ENCODE peak calls at places on chromosome 21, in nine cellular contexts. One of them, this sample, is unnamed.

GRCh38 chr21:22585558-22585957 is 1587.3 kb downstream of the NCAM2 start:
- DNase-seq in K562: no peak
- DNase-seq in foreskin fibroblast: no peak
- DNase-seq in AG09319: no peak
- DNase-seq in thoracic aorta: no peak
- DNase-seq in neural crest cell: no peak
- DNase-seq in cardiac fibroblast: no peak
- DNase-seq in GM06990: no peak
- DNase-seq in progenitor cell of endocrine pancreas: no peak
- DNase-seq in this sample: no peak

GRCh38 chr21:28160378-28160777 is 832.3 kb downstream of the LTN1 start:
- DNase-seq in foreskin fibroblast: no peak
- DNase-seq in AG09319: peak; percentile 59
- DNase-seq in thoracic aorta: no peak
- DNase-seq in K562: no peak
- DNase-seq in neural crest cell: no peak
- DNase-seq in GM06990: no peak
- DNase-seq in cardiac fibroblast: peak; percentile 28
- DNase-seq in progenitor cell of endocrine pancreas: no peak
- DNase-seq in this sample: no peak

GRCh38 chr21:32771134-32771523 is 426 bp downstream of the PAXBP1 start:
- DNase-seq in K562: peak; percentile 84
- DNase-seq in thoracic aorta: no peak
- DNase-seq in cardiac fibroblast: peak; percentile 64
- DNase-seq in progenitor cell of endocrine pancreas: peak; percentile 38
- DNase-seq in foreskin fibroblast: peak; percentile 77
- DNase-seq in GM06990: no peak
- DNase-seq in neural crest cell: no peak
- DNase-seq in AG09319: no peak
- DNase-seq in this sample: no peak

GRCh38 chr21:20968391-20968790 is 29.8 kb upstream of the NCAM2 start:
- DNase-seq in thoracic aorta: no peak
- DNase-seq in foreskin fibroblast: no peak
- DNase-seq in progenitor cell of endocrine pancreas: no peak
- DNase-seq in GM06990: no peak
- DNase-seq in AG09319: no peak
- DNase-seq in cardiac fibroblast: no peak
- DNase-seq in neural crest cell: no peak
- DNase-seq in K562: no peak
- DNase-seq in this sample: no peak

GRCh38 chr21:44423941-44424607 is 31.2 kb upstream of the LRRC3 start:
- DNase-seq in thoracic aorta: no peak
- DNase-seq in GM06990: no peak
- DNase-seq in AG09319: no peak
- DNase-seq in progenitor cell of endocrine pancreas: no peak
- DNase-seq in foreskin fibroblast: no peak
- DNase-seq in K562: no peak
- DNase-seq in neural crest cell: no peak
- DNase-seq in cardiac fibroblast: no peak
- DNase-seq in this sample: no peak

GRCh38 chr21:35208810-35209517 is 159.9 kb upstream of the RUNX1 start:
- DNase-seq in progenitor cell of endocrine pancreas: no peak
- DNase-seq in K562: no peak
- DNase-seq in thoracic aorta: no peak
- DNase-seq in cardiac fibroblast: peak; percentile 48
- DNase-seq in AG09319: no peak
- DNase-seq in GM06990: no peak
- DNase-seq in neural crest cell: no peak
- DNase-seq in foreskin fibroblast: peak; percentile 48
- DNase-seq in this sample: no peak

GRCh38 chr21:43972850-43973633 is 39.1 kb upstream of the TRAPPC10 start:
- DNase-seq in progenitor cell of endocrine pancreas: no peak
- DNase-seq in AG09319: no peak
- DNase-seq in neural crest cell: no peak
- DNase-seq in K562: peak; percentile 51
- DNase-seq in cardiac fibroblast: no peak
- DNase-seq in GM06990: no peak
- DNase-seq in thoracic aorta: no peak
- DNase-seq in foreskin fibroblast: peak; percentile 27
- DNase-seq in this sample: no peak

GRCh38 chr21:16181024-16181423 is 451.2 kb downstream of the USP25 start:
- DNase-seq in K562: no peak
- DNase-seq in progenitor cell of endocrine pancreas: no peak
- DNase-seq in neural crest cell: no peak
- DNase-seq in thoracic aorta: no peak
- DNase-seq in GM06990: no peak
- DNase-seq in AG09319: no peak
- DNase-seq in cardiac fibroblast: peak; percentile 26
- DNase-seq in foreskin fibroblast: no peak
- DNase-seq in this sample: no peak

GRCh38 chr21:34580181-34580700 is 34.7 kb downstream of the RCAN1 start:
- DNase-seq in progenitor cell of endocrine pancreas: no peak
- DNase-seq in neural crest cell: no peak
- DNase-seq in GM06990: no peak
- DNase-seq in K562: no peak
- DNase-seq in thoracic aorta: no peak
- DNase-seq in AG09319: no peak
- DNase-seq in foreskin fibroblast: peak; percentile 42
- DNase-seq in cardiac fibroblast: no peak
- DNase-seq in this sample: no peak

GRCh38 chr21:25283720-25284119 is 323.6 kb downstream of the MRPL39 start:
- DNase-seq in thoracic aorta: no peak
- DNase-seq in AG09319: peak; percentile 23
- DNase-seq in K562: no peak
- DNase-seq in GM06990: no peak
- DNase-seq in foreskin fibroblast: peak; percentile 52
- DNase-seq in cardiac fibroblast: peak; percentile 71
- DNase-seq in neural crest cell: no peak
- DNase-seq in progenitor cell of endocrine pancreas: no peak
- DNase-seq in this sample: no peak

GRCh38 chr21:45562401-45562800 is 20.2 kb upstream of the SLC19A1 start:
- DNase-seq in GM06990: no peak
- DNase-seq in cardiac fibroblast: no peak
- DNase-seq in foreskin fibroblast: no peak
- DNase-seq in thoracic aorta: no peak
- DNase-seq in progenitor cell of endocrine pancreas: no peak
- DNase-seq in AG09319: no peak
- DNase-seq in neural crest cell: no peak
- DNase-seq in K562: no peak
- DNase-seq in this sample: no peak

GRCh38 chr21:22892757-22893156 is 1894.5 kb downstream of the NCAM2 start:
- DNase-seq in progenitor cell of endocrine pancreas: no peak
- DNase-seq in AG09319: no peak
- DNase-seq in foreskin fibroblast: no peak
- DNase-seq in GM06990: no peak
- DNase-seq in K562: no peak
- DNase-seq in neural crest cell: no peak
- DNase-seq in thoracic aorta: no peak
- DNase-seq in cardiac fibroblast: no peak
- DNase-seq in this sample: no peak

GRCh38 chr21:45592208-45592619 is 50.0 kb upstream of the SLC19A1 start:
- DNase-seq in AG09319: no peak
- DNase-seq in neural crest cell: no peak
- DNase-seq in foreskin fibroblast: no peak
- DNase-seq in GM06990: peak; percentile 65
- DNase-seq in thoracic aorta: no peak
- DNase-seq in progenitor cell of endocrine pancreas: no peak
- DNase-seq in cardiac fibroblast: no peak
- DNase-seq in K562: peak; percentile 43
- DNase-seq in this sample: no peak

GRCh38 chr21:37532868-37533780 is 166.6 kb downstream of the DYRK1A start:
- DNase-seq in progenitor cell of endocrine pancreas: no peak
- DNase-seq in cardiac fibroblast: peak; percentile 10
- DNase-seq in AG09319: no peak
- DNase-seq in K562: peak; percentile 47
- DNase-seq in GM06990: peak; percentile 66
- DNase-seq in thoracic aorta: no peak
- DNase-seq in foreskin fibroblast: no peak
- DNase-seq in neural crest cell: no peak
- DNase-seq in this sample: no peak

GRCh38 chr21:39037807-39038405 is 145.3 kb downstream of the PSMG1 start:
- DNase-seq in progenitor cell of endocrine pancreas: no peak
- DNase-seq in cardiac fibroblast: no peak
- DNase-seq in foreskin fibroblast: no peak
- DNase-seq in K562: peak; percentile 29
- DNase-seq in GM06990: no peak
- DNase-seq in neural crest cell: no peak
- DNase-seq in AG09319: no peak
- DNase-seq in thoracic aorta: no peak
- DNase-seq in this sample: no peak

GRCh38 chr21:43343095-43343991 is 83.6 kb downstream of the SIK1 start:
- DNase-seq in cardiac fibroblast: no peak
- DNase-seq in foreskin fibroblast: no peak
- DNase-seq in AG09319: no peak
- DNase-seq in progenitor cell of endocrine pancreas: peak; percentile 71
- DNase-seq in K562: no peak
- DNase-seq in GM06990: no peak
- DNase-seq in thoracic aorta: no peak
- DNase-seq in neural crest cell: no peak
- DNase-seq in this sample: no peak

GRCh38 chr21:37868896-37869295 is 47.4 kb downstream of the KCNJ6 start:
- DNase-seq in thoracic aorta: no peak
- DNase-seq in neural crest cell: no peak
- DNase-seq in AG09319: no peak
- DNase-seq in cardiac fibroblast: no peak
- DNase-seq in K562: no peak
- DNase-seq in progenitor cell of endocrine pancreas: no peak
- DNase-seq in GM06990: no peak
- DNase-seq in foreskin fibroblast: peak; percentile 86
- DNase-seq in this sample: no peak

GRCh38 chr21:42974832-42975820 is 764 bp downstream of the PKNOX1 start:
- DNase-seq in progenitor cell of endocrine pancreas: peak; percentile 29
- DNase-seq in foreskin fibroblast: peak; percentile 79
- DNase-seq in neural crest cell: peak; percentile 33
- DNase-seq in AG09319: no peak
- DNase-seq in K562: peak; percentile 94
- DNase-seq in thoracic aorta: no peak
- DNase-seq in GM06990: peak; percentile 72
- DNase-seq in cardiac fibroblast: peak; percentile 79
- DNase-seq in this sample: peak; percentile 28

GRCh38 chr21:45768011-45768740 is 124.7 kb downstream of the PCBP3 start:
- DNase-seq in cardiac fibroblast: peak; percentile 62
- DNase-seq in neural crest cell: no peak
- DNase-seq in K562: no peak
- DNase-seq in GM06990: no peak
- DNase-seq in progenitor cell of endocrine pancreas: no peak
- DNase-seq in thoracic aorta: no peak
- DNase-seq in foreskin fibroblast: peak; percentile 32
- DNase-seq in AG09319: no peak
- DNase-seq in this sample: no peak

DNA sequence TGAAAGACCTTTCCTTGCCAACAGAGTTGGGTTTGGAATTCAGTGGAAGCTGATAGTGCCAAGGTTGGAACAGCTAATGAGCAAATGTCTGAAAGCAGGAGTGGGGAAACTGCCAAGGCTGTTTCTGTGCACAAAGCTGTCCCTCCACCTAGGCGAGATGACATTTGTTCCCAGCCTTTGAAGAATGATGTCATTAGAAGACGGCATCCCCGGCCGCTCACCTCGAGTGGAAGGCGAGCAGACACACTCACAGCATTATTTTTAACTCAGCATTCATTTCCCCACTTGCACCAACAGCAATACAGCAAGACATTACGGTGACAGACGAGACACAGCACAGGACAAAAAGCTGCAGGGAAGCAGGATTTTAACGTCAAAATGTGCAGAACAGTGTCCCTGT is 463.9 kb downstream of the PCP4 start:
- DNase-seq in cardiac fibroblast: no peak
- DNase-seq in thoracic aorta: no peak
- DNase-seq in GM06990: no peak
- DNase-seq in neural crest cell: no peak
- DNase-seq in AG09319: no peak
- DNase-seq in progenitor cell of endocrine pancreas: no peak
- DNase-seq in foreskin fibroblast: no peak
- DNase-seq in K562: no peak
- DNase-seq in this sample: no peak
- TF ChIP-seq CTCF in cardiac fibroblast: no peak
- TF ChIP-seq CTCF in thoracic aorta: no peak
- TF ChIP-seq CTCF in GM06990: no peak
- TF ChIP-seq CTCF in neural crest cell: no peak
- TF ChIP-seq CTCF in AG09319: no peak
- TF ChIP-seq CTCF in progenitor cell of endocrine pancreas: no peak
- TF ChIP-seq CTCF in foreskin fibroblast: no peak
- TF ChIP-seq CTCF in K562: no peak
- TF ChIP-seq CTCF in this sample: no peak

DNA sequence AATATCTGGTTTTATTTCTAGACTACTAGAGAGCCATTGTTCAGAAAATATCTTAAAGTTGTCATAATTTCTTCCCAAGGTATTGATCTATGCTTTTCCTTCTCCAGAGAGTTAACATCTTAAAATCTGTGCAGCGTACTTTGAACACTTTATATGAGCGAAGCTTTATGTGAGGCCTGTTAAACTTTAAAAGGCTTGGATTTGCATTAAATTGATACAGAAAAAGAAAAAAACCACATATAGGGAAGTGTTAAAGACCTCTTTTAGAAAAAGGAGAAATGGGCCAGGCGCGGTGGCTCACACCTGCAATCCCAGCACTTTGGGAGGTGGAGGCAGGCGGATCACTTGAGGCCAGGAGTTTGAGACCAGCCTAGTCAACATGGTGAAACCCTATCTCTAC is 59.2 kb upstream of the MORC3 start:
- DNase-seq in neural crest cell: no peak
- DNase-seq in AG09319: no peak
- DNase-seq in K562: no peak
- DNase-seq in thoracic aorta: no peak
- DNase-seq in cardiac fibroblast: no peak
- DNase-seq in progenitor cell of endocrine pancreas: no peak
- DNase-seq in GM06990: no peak
- DNase-seq in foreskin fibroblast: no peak
- DNase-seq in this sample: no peak
- TF ChIP-seq CTCF in neural crest cell: peak; percentile 17
- TF ChIP-seq CTCF in AG09319: no peak
- TF ChIP-seq CTCF in K562: no peak
- TF ChIP-seq CTCF in thoracic aorta: no peak
- TF ChIP-seq CTCF in cardiac fibroblast: no peak
- TF ChIP-seq CTCF in progenitor cell of endocrine pancreas: peak; percentile 4
- TF ChIP-seq CTCF in GM06990: no peak
- TF ChIP-seq CTCF in foreskin fibroblast: no peak
- TF ChIP-seq CTCF in this sample: no peak

GRCh38 chr21:30072496-30072895 is 94.1 kb downstream of the CLDN17 start:
- DNase-seq in GM06990: no peak
- DNase-seq in progenitor cell of endocrine pancreas: no peak
- DNase-seq in thoracic aorta: no peak
- DNase-seq in AG09319: no peak
- DNase-seq in K562: no peak
- DNase-seq in cardiac fibroblast: peak; percentile 53
- DNase-seq in neural crest cell: peak; percentile 2
- DNase-seq in foreskin fibroblast: peak; percentile 54
- DNase-seq in this sample: no peak
- TF ChIP-seq CTCF in GM06990: no peak
- TF ChIP-seq CTCF in progenitor cell of endocrine pancreas: peak; percentile 45
- TF ChIP-seq CTCF in thoracic aorta: no peak
- TF ChIP-seq CTCF in AG09319: no peak
- TF ChIP-seq CTCF in K562: peak; percentile 30
- TF ChIP-seq CTCF in cardiac fibroblast: no peak
- TF ChIP-seq CTCF in neural crest cell: peak; percentile 53
- TF ChIP-seq CTCF in foreskin fibroblast: no peak
- TF ChIP-seq CTCF in this sample: no peak

DNA sequence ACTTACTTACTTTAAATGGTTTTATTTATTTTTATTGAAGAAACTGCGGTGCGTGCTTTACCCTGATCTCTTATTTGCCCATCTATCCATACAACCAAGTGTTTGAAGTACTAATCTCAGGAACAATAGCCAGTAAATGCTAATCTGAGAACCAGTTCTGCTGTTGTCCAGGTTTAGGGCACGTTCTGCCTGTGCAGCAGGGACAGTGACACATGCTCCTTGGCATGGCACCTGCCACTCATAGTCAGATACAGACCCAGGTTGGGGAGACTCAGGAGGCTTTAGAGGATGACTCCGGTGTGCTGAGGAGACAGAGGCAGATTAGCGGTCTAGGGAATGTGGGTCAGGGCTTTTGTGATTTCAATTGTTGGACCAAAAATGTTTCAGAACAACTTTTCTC is 83.6 kb downstream of the NRIP1 start:
- DNase-seq in K562: no peak
- DNase-seq in foreskin fibroblast: no peak
- DNase-seq in GM06990: no peak
- DNase-seq in AG09319: no peak
- DNase-seq in progenitor cell of endocrine pancreas: no peak
- DNase-seq in cardiac fibroblast: no peak
- DNase-seq in thoracic aorta: no peak
- DNase-seq in neural crest cell: no peak
- DNase-seq in this sample: no peak
- TF ChIP-seq CTCF in K562: no peak
- TF ChIP-seq CTCF in foreskin fibroblast: no peak
- TF ChIP-seq CTCF in GM06990: no peak
- TF ChIP-seq CTCF in AG09319: no peak
- TF ChIP-seq CTCF in progenitor cell of endocrine pancreas: no peak
- TF ChIP-seq CTCF in cardiac fibroblast: no peak
- TF ChIP-seq CTCF in thoracic aorta: no peak
- TF ChIP-seq CTCF in neural crest cell: no peak
- TF ChIP-seq CTCF in this sample: no peak